ENCODE peak calls at places on chromosomes 7 and 10, in seven cellular contexts. D is lower lobe of right lung, G is heart left ventricle, V is thoracic aorta, X is lung, Q is left ventricle myocardium inferior, J is uterus. C is an unnamed sample.

GRCh38 chr10:103745264-103746247 is 109.8 kb downstream of the SH3PXD2A start:
- DNase-seq in D (no peak), G (no peak), V (no peak), X (no peak), Q (no peak), J (no peak), C (peak; percentile 91)

GRCh38 chr10:77591238-77591880 is 46.2 kb downstream of the KCNMA1 start:
- DNase-seq in D (no peak), G (no peak), V (no peak), X (no peak), Q (no peak), J (no peak), C (no peak)

GRCh38 chr7:158021836-158022235 is 565.8 kb downstream of the PTPRN2 start:
- DNase-seq in D (no peak), G (no peak), V (no peak), X (no peak), Q (no peak), J (no peak), C (no peak)

GRCh38 chr10:78738457-78738856 is 330.3 kb upstream of the ZMIZ1 start:
- DNase-seq in D (no peak), G (no peak), V (no peak), X (no peak), Q (no peak), J (no peak), C (no peak)

GRCh38 chr10:36448760-36449681 is 676.4 kb upstream of the ANKRD30A start:
- DNase-seq in D (no peak), G (no peak), V (no peak), X (no peak), Q (no peak), J (no peak), C (no peak)

GRCh38 chr10:65375528-65375927 is 1550.3 kb upstream of the LRRTM3 start:
- DNase-seq in D (no peak), G (no peak), V (no peak), X (no peak), Q (no peak), J (no peak), C (no peak)

GRCh38 chr10:44891721-44892120 is 19.4 kb upstream of the TMEM72 start:
- DNase-seq in D (no peak), G (no peak), V (no peak), X (no peak), Q (no peak), J (no peak), C (no peak)

GRCh38 chr7:22120391-22121053 is 174.8 kb upstream of the CDCA7L start:
- DNase-seq in D (no peak), G (no peak), V (no peak), X (no peak), Q (no peak), J (no peak), C (no peak)

GRCh38 chr10:30058111-30058510 is 1.3 kb downstream of the JCAD start:
- DNase-seq in D (no peak), G (no peak), V (no peak), X (no peak), Q (no peak), J (peak; percentile 73), C (no peak)

GRCh38 chr7:38580485-38580884 is 50.7 kb downstream of the AMPH start:
- DNase-seq in D (no peak), G (no peak), V (no peak), X (no peak), Q (no peak), J (no peak), C (no peak)

GRCh38 chr7:71350680-71351079 is 218.7 kb downstream of the GALNT17 start:
- DNase-seq in D (no peak), G (no peak), V (no peak), X (no peak), Q (no peak), J (no peak), C (no peak)

GRCh38 chr10:129531195-129531968 is 64.3 kb downstream of the MGMT start:
- DNase-seq in D (no peak), G (no peak), V (no peak), X (no peak), Q (no peak), J (no peak), C (no peak)

GRCh38 chr7:34260282-34260681 is 354.9 kb downstream of the BMPER start:
- DNase-seq in D (no peak), G (no peak), V (no peak), X (no peak), Q (no peak), J (no peak), C (no peak)

GRCh38 chr7:134761206-134761786 is 18.1 kb upstream of the CALD1 start:
- DNase-seq in D (no peak), G (no peak), V (no peak), X (no peak), Q (no peak), J (no peak), C (no peak)

GRCh38 chr7:141989996-141990395 is 5.7 kb upstream of the MGAM start:
- DNase-seq in D (no peak), G (no peak), V (no peak), X (no peak), Q (no peak), J (no peak), C (no peak)

GRCh38 chr7:24967696-24968095 is 12.3 kb downstream of the OSBPL3 start:
- DNase-seq in D (no peak), G (no peak), V (no peak), X (no peak), Q (no peak), J (no peak), C (no peak)

GRCh38 chr7:134462337-134462925 is 3.5 kb upstream of the AKR1B1 start:
- DNase-seq in D (no peak), G (no peak), V (no peak), X (no peak), Q (no peak), J (no peak), C (no peak)

GRCh38 chr10:77350134-77350533 is 287.5 kb downstream of the KCNMA1 start:
- DNase-seq in D (no peak), G (no peak), V (no peak), X (no peak), Q (no peak), J (no peak), C (no peak)

GRCh38 chr7:98024075-98024474 is 34.1 kb upstream of the OCM2 start:
- DNase-seq in D (no peak), G (no peak), V (no peak), X (no peak), Q (no peak), J (no peak), C (no peak)

GRCh38 chr10:22710139-22710745 is 4.1 kb downstream of the PIP4K2A start:
- DNase-seq in D (peak; percentile 55), G (no peak), V (no peak), X (no peak), Q (no peak), J (no peak), C (no peak)

GRCh38 chr7:66790725-66791124 is 50.2 kb downstream of the RABGEF1 start:
- DNase-seq in D (no peak), G (no peak), V (no peak), X (no peak), Q (no peak), J (no peak), C (no peak)

GRCh38 chr10:110634527-110635209 is 9.5 kb upstream of the RBM20 start:
- DNase-seq in D (no peak), G (peak; percentile 79), V (no peak), X (no peak), Q (peak; percentile 77), J (no peak), C (no peak)

GRCh38 chr10:127881262-127881661 is 11.5 kb downstream of the CLRN3 start:
- DNase-seq in D (no peak), G (no peak), V (no peak), X (peak; percentile 16), Q (no peak), J (no peak), C (no peak)

GRCh38 chr10:102646610-102647432 is 2.5 kb downstream of the TRIM8 start:
- DNase-seq in D (peak; percentile 81), G (peak; percentile 65), V (no peak), X (peak; percentile 60), Q (no peak), J (no peak), C (no peak)

GRCh38 chr10:117218654-117219053 is 21.4 kb downstream of the KCNK18 start:
- DNase-seq in D (no peak), G (no peak), V (no peak), X (no peak), Q (no peak), J (no peak), C (no peak)

GRCh38 chr10:127916826-127917225 is 9.9 kb downstream of the PTPRE start:
- DNase-seq in D (no peak), G (no peak), V (no peak), X (no peak), Q (no peak), J (no peak), C (no peak)

GRCh38 chr10:34228066-34228465 is 587.0 kb downstream of the PARD3 start:
- DNase-seq in D (no peak), G (no peak), V (no peak), X (no peak), Q (no peak), J (no peak), C (no peak)
- H3K4me1 ChIP-seq in D (no peaks in the 10 kb centered on the region), G (no peaks in the 10 kb centered on the region), V (no peaks in the 10 kb centered on the region), X (no peaks in the 10 kb centered on the region), Q (peaks cover 14% of the 10 kb centered on the region), J (no peaks in the 10 kb centered on the region), C (peaks cover 16% of the 10 kb centered on the region)

GRCh38 chr10:124036746-124037145 is 56.7 kb downstream of the CHST15 start:
- DNase-seq in D (no peak), G (no peak), V (no peak), X (no peak), Q (no peak), J (no peak), C (no peak)
- TF ChIP-seq CTCF in D (no peak), G (no peak), V (no peak), X (no peak), Q (no peak), J (no peak), C (no peak)

DNA sequence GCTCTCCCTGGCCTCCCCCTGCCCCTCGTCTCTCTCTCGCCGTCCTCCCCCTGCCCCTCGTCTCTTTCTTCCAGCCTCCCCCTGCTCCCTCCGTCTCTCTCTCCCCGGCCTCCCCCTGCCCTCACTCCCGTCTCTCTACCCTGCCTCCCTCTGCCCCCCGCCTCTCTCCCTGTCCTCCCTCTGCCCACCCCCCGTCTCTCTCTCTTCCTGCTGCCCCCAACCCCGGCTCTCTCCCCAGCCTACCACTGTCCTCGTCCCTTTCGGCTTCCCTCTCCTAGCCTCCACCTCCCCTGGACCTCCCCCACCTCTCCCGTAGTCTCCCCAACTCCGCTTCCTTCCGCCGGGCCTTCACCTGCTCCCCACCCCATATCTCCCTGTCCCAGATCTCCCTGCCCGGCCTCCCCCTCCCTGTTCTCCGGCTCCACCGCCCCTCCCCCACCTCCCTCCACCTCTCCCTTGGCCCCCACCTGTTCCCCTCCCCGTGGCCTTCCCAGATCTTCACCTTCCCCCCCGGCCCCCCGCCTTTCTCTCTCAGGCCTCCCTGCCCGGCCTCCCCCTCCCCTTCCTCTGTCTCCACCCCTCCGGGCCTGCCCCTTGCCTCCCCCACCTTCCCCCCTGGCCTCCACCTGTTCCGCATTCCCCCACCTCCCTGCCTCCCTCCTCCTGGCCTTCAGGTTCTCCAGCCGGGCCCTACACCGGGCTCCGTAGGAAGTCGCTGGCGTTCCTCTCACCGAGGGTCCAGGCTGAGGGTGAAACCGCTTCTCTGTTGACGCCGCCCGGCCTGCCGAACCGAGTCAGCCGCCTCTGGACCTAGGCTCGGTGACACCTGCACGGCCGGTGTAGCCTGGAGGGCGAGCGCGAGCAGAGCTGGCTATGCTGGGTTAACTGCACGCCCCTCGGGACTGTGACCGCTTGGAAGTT is 1.2 kb downstream of the GET4 start:
- DNase-seq in D (no peak), G (no peak), V (no peak), X (peak; percentile 38), Q (no peak), J (peak; percentile 47), C (peak; percentile 70)
- H3K4me1 ChIP-seq in D (peaks cover 52% of the 10 kb centered on the region), G (peaks cover 10% of the 10 kb centered on the region), V (peaks cover 9% of the 10 kb centered on the region), X (peaks cover 11% of the 10 kb centered on the region), Q (peaks cover 86% of the 10 kb centered on the region), J (peaks cover 20% of the 10 kb centered on the region), C (peaks cover 6% of the 10 kb centered on the region)

GRCh38 chr10:93859049-93859655 is 34.6 kb upstream of the SLC35G1 start:
- DNase-seq in D (no peak), G (no peak), V (no peak), X (no peak), Q (no peak), J (no peak), C (no peak)
- TF ChIP-seq CTCF in D (peak; percentile 51), G (peak; percentile 14), V (no peak), X (peak; percentile 7), Q (peak; percentile 38), J (peak; percentile 7), C (peak; percentile 73)